ENCODE peak calls at places on chromosomes 3 and 15, in seven cellular contexts. N, M, S, O, J, K and F are unnamed samples.
A peak's percentile ranks its signal among the peaks of the same experiment; 100 is the strongest.

GRCh38 chr3:36416660-36417059 is 36.4 kb downstream of the STAC start:
- DNase-seq in K (no peak), J (no peak), M (no peak), S (no peak), N (no peak), O (no peak), F (no peak)

GRCh38 chr3:139127101-139127500 is 82.4 kb upstream of the PRR23C start:
- DNase-seq in O (no peak), M (no peak), K (no peak), S (peak; percentile 17), N (no peak), J (peak; percentile 67), F (no peak)

GRCh38 chr3:49158792-49159191 is 7.3 kb downstream of the CCDC71 start:
- DNase-seq in S (no peak), K (no peak), M (no peak), N (no peak), O (no peak), J (no peak), F (no peak)

GRCh38 chr15:42133892-42134502 is 22.4 kb downstream of the PLA2G4F start:
- DNase-seq in N (no peak), M (no peak), K (peak; percentile 70), S (peak; percentile 57), J (peak; percentile 35), O (no peak), F (peak; percentile 83)

GRCh38 chr3:8517490-8517889 is 15.9 kb downstream of the LMCD1 start:
- DNase-seq in J (no peak), M (no peak), K (no peak), S (no peak), N (no peak), O (no peak), F (no peak)

GRCh38 chr3:43732747-43733425 is 42.1 kb downstream of the ABHD5 start:
- DNase-seq in O (no peak), N (no peak), J (no peak), S (no peak), K (no peak), M (no peak), F (no peak)

GRCh38 chr3:60384352-60384751 is 866.9 kb downstream of the FHIT start:
- DNase-seq in M (no peak), N (no peak), O (no peak), K (no peak), S (peak; percentile 5), J (no peak), F (no peak)

GRCh38 chr3:101803152-101803782 is 24.3 kb downstream of the NXPE3 start:
- DNase-seq in K (no peak), S (peak; percentile 87), J (peak; percentile 62), O (no peak), M (no peak), N (no peak), F (no peak)

GRCh38 chr3:129532261-129532660 is 3.8 kb downstream of the RHO start:
- DNase-seq in N (no peak), J (no peak), O (peak; percentile 33), S (no peak), K (no peak), M (no peak), F (no peak)

GRCh38 chr15:34713635-34714034 is 41.2 kb downstream of the GJD2 start:
- DNase-seq in O (no peak), J (no peak), K (no peak), N (no peak), M (no peak), S (no peak), F (no peak)

GRCh38 chr15:34709866-34710265 is 44.9 kb downstream of the GJD2 start:
- DNase-seq in N (no peak), K (no peak), M (no peak), O (no peak), J (peak; percentile 72), S (no peak), F (no peak)

DNA sequence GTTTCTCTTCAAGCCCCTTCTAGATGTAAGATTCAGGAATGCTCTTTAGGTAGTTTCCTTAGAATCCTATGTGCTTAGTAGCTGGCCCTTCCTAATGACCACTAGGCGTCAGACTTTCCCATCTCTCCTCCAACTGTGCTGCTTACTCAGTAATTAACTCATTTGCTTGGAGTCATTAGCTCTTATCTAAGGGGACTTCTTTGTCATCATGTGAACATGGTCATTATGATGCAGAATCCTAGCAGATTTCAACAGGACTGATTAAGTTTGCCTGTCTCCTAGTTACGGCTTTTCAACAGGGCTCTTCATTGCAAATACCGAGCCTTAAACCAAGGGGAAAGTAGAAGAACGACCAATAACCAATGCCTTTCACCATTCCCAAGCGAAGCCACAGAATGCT is 46.4 kb downstream of the GJD2 start:
- DNase-seq in J (peak; percentile 38), S (peak; percentile 65), N (no peak), M (no peak), K (no peak), O (no peak), F (no peak)
- TF ChIP-seq CTCF in J (peak; percentile 93), S (peak; percentile 96), N (peak; percentile 69), M (peak; percentile 89), K (peak; percentile 38), O (peak; percentile 53), F (peak; percentile 99)

GRCh38 chr15:65086680-65087111 is 10.2 kb downstream of the KBTBD13 start:
- DNase-seq in J (no peak), S (no peak), M (peak; percentile 49), N (no peak), O (no peak), K (no peak), F (peak; percentile 63)
- TF ChIP-seq CTCF in J (peak; percentile 47), S (no peak), M (peak; percentile 51), N (peak; percentile 6), O (no peak), K (no peak), F (peak; percentile 45)

DNA sequence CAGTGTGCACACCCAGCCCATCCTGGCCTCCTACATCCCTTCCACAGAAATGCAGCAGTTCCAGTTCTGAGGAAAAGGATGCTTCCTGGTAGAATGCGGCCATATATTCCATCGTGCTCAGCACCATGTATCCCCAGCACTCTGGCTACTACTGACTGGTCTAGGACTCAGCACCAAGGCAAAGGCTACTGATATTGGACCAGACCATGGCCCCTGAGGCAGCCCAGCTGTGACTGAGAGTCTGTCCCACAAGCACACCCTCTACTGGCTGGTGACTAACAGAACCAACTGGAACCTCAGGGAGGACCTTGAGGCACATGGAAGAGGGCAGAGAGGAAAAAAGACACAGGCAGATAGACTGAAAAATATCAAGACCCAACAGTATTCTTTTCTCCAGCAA is 30.0 kb downstream of the TARS3 start:
- DNase-seq in J (no peak), S (no peak), M (no peak), N (no peak), K (no peak), O (no peak), F (no peak)
- TF ChIP-seq CTCF in J (no peak), S (no peak), M (no peak), N (no peak), K (no peak), O (no peak), F (no peak)

GRCh38 chr15:65916041-65916663 is 46.9 kb downstream of the RAB11A start:
- DNase-seq in N (no peak), S (no peak), K (no peak), J (no peak), M (no peak), O (no peak), F (peak; percentile 62)

GRCh38 chr15:65917936-65918335 is 48.6 kb downstream of the RAB11A start:
- DNase-seq in J (no peak), O (no peak), K (no peak), S (no peak), N (no peak), M (no peak), F (peak; percentile 57)

GRCh38 chr15:65917407-65917756 is 48.1 kb downstream of the RAB11A start:
- DNase-seq in K (no peak), O (no peak), M (no peak), N (no peak), J (no peak), S (no peak), F (peak; percentile 46)

GRCh38 chr15:65914981-65915925 is 46.0 kb downstream of the RAB11A start:
- DNase-seq in O (no peak), S (no peak), K (no peak), N (no peak), J (no peak), M (no peak), F (peak; percentile 42)

GRCh38 chr15:65916664-65917406 is 47.5 kb downstream of the RAB11A start:
- DNase-seq in N (no peak), J (peak; percentile 64), K (peak; percentile 46), M (no peak), S (peak; percentile 79), O (no peak), F (peak; percentile 70)
- TF ChIP-seq CTCF in N (peak; percentile 35), J (peak; percentile 81), K (peak; percentile 38), M (peak; percentile 83), S (peak; percentile 75), O (peak; percentile 46), F (peak; percentile 73)

GRCh38 chr15:89003865-89004725 is 84.2 kb upstream of the ABHD2 start:
- DNase-seq in S (peak; percentile 80), J (no peak), O (no peak), M (no peak), N (no peak), K (no peak), F (no peak)
- TF ChIP-seq CTCF in S (peak; percentile 68), J (peak; percentile 70), O (peak; percentile 47), M (peak; percentile 78), N (peak; percentile 10), K (no peak), F (peak; percentile 31)

GRCh38 chr15:31263751-31264533 is 62.7 kb upstream of the KLF13 start:
- DNase-seq in J (no peak), M (peak; percentile 81), N (peak; percentile 48), O (peak; percentile 91), S (no peak), K (peak; percentile 45), F (peak; percentile 77)
- TF ChIP-seq CTCF in J (no peak), M (no peak), N (no peak), O (no peak), S (no peak), K (no peak), F (no peak)